ENCODE peak calls at places on chromosome 10, in four cellular contexts. R, I, A and P are unnamed samples. For H3K36me3, the result is how much of the 10 kb centered on the place peaks cover.

GRCh38 chr10:25877296-25877695 is 56.7 kb upstream of the MYO3A start:
- DNase-seq in R (no peak), I (no peak), A (no peak), P (no peak)

GRCh38 chr10:60521974-60522405 is 132.3 kb upstream of the ANK3 start:
- DNase-seq in R (peak), I (no peak), A (no peak), P (peak)

GRCh38 chr10:117186832-117187615 is 10.3 kb upstream of the KCNK18 start:
- DNase-seq in R (peak), I (no peak), A (no peak), P (peak)

GRCh38 chr10:32159264-32159663 is 103.0 kb upstream of the KIF5B start:
- DNase-seq in R (no peak), I (no peak), A (no peak), P (no peak)

GRCh38 chr10:94065344-94065743 is 71.6 kb downstream of the PLCE1 start:
- DNase-seq in R (no peak), I (no peak), A (no peak), P (peak)

GRCh38 chr10:70592186-70592735 is 10.3 kb downstream of the PRF1 start:
- DNase-seq in R (peak), I (no peak), A (peak), P (no peak)

GRCh38 chr10:7409732-7410168 is 1.1 kb downstream of the SFMBT2 start:
- DNase-seq in R (no peak), I (no peak), A (no peak), P (peak)

GRCh38 chr10:117631276-117632151 is 89.0 kb downstream of the EMX2 start:
- DNase-seq in R (no peak), I (no peak), A (no peak), P (no peak)

GRCh38 chr10:65358565-65358964 is 1567.3 kb upstream of the LRRTM3 start:
- DNase-seq in R (peak), I (no peak), A (no peak), P (no peak)

GRCh38 chr10:21726601-21727295 is 192.7 kb downstream of the MLLT10 start:
- DNase-seq in R (peak), I (no peak), A (no peak), P (no peak)

GRCh38 chr10:131895116-131895515 is 5.7 kb upstream of the PPP2R2D start:
- DNase-seq in R (no peak), I (no peak), A (no peak), P (no peak)

GRCh38 chr10:64313967-64314366 is 792.8 kb downstream of the REEP3 start:
- DNase-seq in R (no peak), I (no peak), A (no peak), P (no peak)

GRCh38 chr10:126049741-126050140 is 153.4 kb downstream of the FANK1 start:
- DNase-seq in R (peak), I (no peak), A (no peak), P (peak)

GRCh38 chr10:78461333-78461732 is 427.7 kb downstream of the RPS24 start:
- DNase-seq in R (no peak), I (no peak), A (no peak), P (no peak)

GRCh38 chr10:13943735-13944398 is 357.1 kb downstream of the PRPF18 start:
- DNase-seq in R (peak), I (no peak), A (no peak), P (no peak)

GRCh38 chr10:35331894-35332640 is 4.2 kb upstream of the CCNY start:
- DNase-seq in R (peak), I (no peak), A (no peak), P (peak)

GRCh38 chr10:107529350-107529749 is 364.8 kb upstream of the SORCS1 start:
- DNase-seq in R (no peak), I (no peak), A (no peak), P (no peak)

DNA sequence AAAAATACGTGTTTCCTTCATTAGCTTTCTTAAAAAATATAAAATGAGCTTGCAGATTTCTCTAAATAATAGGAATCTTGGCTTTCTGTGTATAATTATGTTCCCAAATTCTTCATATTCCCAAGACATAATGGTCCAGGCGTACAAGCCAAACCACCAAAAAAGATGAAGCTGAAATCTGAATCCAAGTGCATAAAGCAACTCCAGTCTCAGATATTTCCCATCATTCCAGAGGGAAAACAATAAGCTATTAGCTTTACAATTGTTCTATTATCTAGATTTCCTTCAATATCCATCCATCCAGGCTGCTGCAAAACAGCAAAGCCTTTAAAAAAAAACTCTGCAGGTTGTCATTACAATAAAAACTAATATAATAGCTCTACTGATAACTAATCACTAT is 108.8 kb upstream of the ASAH2 start:
- DNase-seq in R (no peak), I (no peak), A (no peak), P (no peak)
- H3K4me3 ChIP-seq in R (no peak), I (peak), A (no peak), P (no peak)

GRCh38 chr10:12238821-12239220 is 42.8 kb downstream of the CDC123 start:
- DNase-seq in R (no peak), I (no peak), A (no peak), P (no peak)
- H3K36me3 ChIP-seq in R (under half), I (under half), A (under half), P (under half)

GRCh38 chr10:101780187-101780817 is 2.9 kb downstream of the NPM3 start:
- DNase-seq in R (no peak), I (no peak), A (no peak), P (no peak)
- H3K4me3 ChIP-seq in R (peak), I (peak), A (no peak), P (peak)

GRCh38 chr10:88228130-88228529 is 355.0 kb downstream of the RNLS start:
- DNase-seq in R (no peak), I (no peak), A (no peak), P (no peak)
- H3K36me3 ChIP-seq in R (under half), I (under half), A (under half), P (under half)

GRCh38 chr10:88971668-88972067 is 18.9 kb upstream of the FAS start:
- DNase-seq in R (no peak), I (no peak), A (no peak), P (peak)
- H3K4me3 ChIP-seq in R (no peak), I (no peak), A (no peak), P (peak)